ENCODE peak calls at places on chromosomes 16 and 17, in six cellular contexts. One of them, this sample, is unnamed.

GRCh38 chr16:79362312-79362970 is 238.1 kb downstream of the MAF start:
- DNase-seq in activated T-helper 1 cell treated with anti-CD3 and anti-CD28 coated beads, Interleukin-12 subunit alpha, Interleukin-12 subunit beta, Interleukin-2, Interleukin-4 antibody, amounts not matched to agents 30 ng/mL and 10 ng/mL and 1 ng/mL, durations not matched to agents 14 hours and 24 hours and 36 hours: no peak
- DNase-seq in activated naive CD8-positive, alpha-beta T cell treated with anti-CD3 and anti-CD28 coated beads for 36 hours: no peak
- DNase-seq in choroid plexus epithelial cell: no peak
- DNase-seq in omental fat pad: no peak
- DNase-seq in iPS-NIHi11: no peak
- DNase-seq in this sample: no peak

GRCh38 chr17:42459256-42459982 is 741 bp downstream of the ATP6V0A1 start:
- DNase-seq in iPS-NIHi11: peak; percentile 52
- DNase-seq in activated T-helper 1 cell treated with anti-CD3 and anti-CD28 coated beads, Interleukin-12 subunit alpha, Interleukin-12 subunit beta, Interleukin-2, Interleukin-4 antibody, amounts not matched to agents 30 ng/mL and 10 ng/mL and 1 ng/mL, durations not matched to agents 14 hours and 24 hours and 36 hours: peak; percentile 5
- DNase-seq in omental fat pad: peak; percentile 71
- DNase-seq in activated naive CD8-positive, alpha-beta T cell treated with anti-CD3 and anti-CD28 coated beads for 36 hours: peak; percentile 15
- DNase-seq in choroid plexus epithelial cell: peak; percentile 63
- DNase-seq in this sample: peak; percentile 93

GRCh38 chr17:29136998-29137730 is 43.0 kb downstream of the MYO18A start:
- DNase-seq in activated T-helper 1 cell treated with anti-CD3 and anti-CD28 coated beads, Interleukin-12 subunit alpha, Interleukin-12 subunit beta, Interleukin-2, Interleukin-4 antibody, amounts not matched to agents 30 ng/mL and 10 ng/mL and 1 ng/mL, durations not matched to agents 14 hours and 24 hours and 36 hours: no peak
- DNase-seq in activated naive CD8-positive, alpha-beta T cell treated with anti-CD3 and anti-CD28 coated beads for 36 hours: no peak
- DNase-seq in choroid plexus epithelial cell: no peak
- DNase-seq in omental fat pad: no peak
- DNase-seq in iPS-NIHi11: no peak
- DNase-seq in this sample: no peak

GRCh38 chr17:50371526-50371925 is 1.5 kb downstream of the MRPL27 start:
- DNase-seq in choroid plexus epithelial cell: no peak
- DNase-seq in omental fat pad: no peak
- DNase-seq in activated naive CD8-positive, alpha-beta T cell treated with anti-CD3 and anti-CD28 coated beads for 36 hours: no peak
- DNase-seq in iPS-NIHi11: no peak
- DNase-seq in activated T-helper 1 cell treated with anti-CD3 and anti-CD28 coated beads, Interleukin-12 subunit alpha, Interleukin-12 subunit beta, Interleukin-2, Interleukin-4 antibody, amounts not matched to agents 30 ng/mL and 10 ng/mL and 1 ng/mL, durations not matched to agents 14 hours and 24 hours and 36 hours: no peak
- DNase-seq in this sample: no peak

GRCh38 chr17:18059283-18059682 is 20.1 kb downstream of the GID4 start:
- DNase-seq in activated T-helper 1 cell treated with anti-CD3 and anti-CD28 coated beads, Interleukin-12 subunit alpha, Interleukin-12 subunit beta, Interleukin-2, Interleukin-4 antibody, amounts not matched to agents 30 ng/mL and 10 ng/mL and 1 ng/mL, durations not matched to agents 14 hours and 24 hours and 36 hours: no peak
- DNase-seq in activated naive CD8-positive, alpha-beta T cell treated with anti-CD3 and anti-CD28 coated beads for 36 hours: no peak
- DNase-seq in iPS-NIHi11: no peak
- DNase-seq in choroid plexus epithelial cell: no peak
- DNase-seq in omental fat pad: no peak
- DNase-seq in this sample: no peak

GRCh38 chr17:79991924-79992656 is 43.6 kb downstream of the TBC1D16 start:
- DNase-seq in omental fat pad: no peak
- DNase-seq in activated T-helper 1 cell treated with anti-CD3 and anti-CD28 coated beads, Interleukin-12 subunit alpha, Interleukin-12 subunit beta, Interleukin-2, Interleukin-4 antibody, amounts not matched to agents 30 ng/mL and 10 ng/mL and 1 ng/mL, durations not matched to agents 14 hours and 24 hours and 36 hours: no peak
- DNase-seq in choroid plexus epithelial cell: peak; percentile 25
- DNase-seq in iPS-NIHi11: no peak
- DNase-seq in activated naive CD8-positive, alpha-beta T cell treated with anti-CD3 and anti-CD28 coated beads for 36 hours: peak; percentile 27
- DNase-seq in this sample: no peak

GRCh38 chr17:41417576-41418015 is 6.8 kb downstream of the KRT37 start:
- DNase-seq in activated naive CD8-positive, alpha-beta T cell treated with anti-CD3 and anti-CD28 coated beads for 36 hours: no peak
- DNase-seq in omental fat pad: no peak
- DNase-seq in choroid plexus epithelial cell: no peak
- DNase-seq in iPS-NIHi11: peak; percentile 80
- DNase-seq in activated T-helper 1 cell treated with anti-CD3 and anti-CD28 coated beads, Interleukin-12 subunit alpha, Interleukin-12 subunit beta, Interleukin-2, Interleukin-4 antibody, amounts not matched to agents 30 ng/mL and 10 ng/mL and 1 ng/mL, durations not matched to agents 14 hours and 24 hours and 36 hours: no peak
- DNase-seq in this sample: no peak

GRCh38 chr17:45320349-45320930 is 3.6 kb upstream of the MAP3K14 start:
- DNase-seq in iPS-NIHi11: no peak
- DNase-seq in choroid plexus epithelial cell: peak; percentile 65
- DNase-seq in omental fat pad: no peak
- DNase-seq in activated naive CD8-positive, alpha-beta T cell treated with anti-CD3 and anti-CD28 coated beads for 36 hours: no peak
- DNase-seq in activated T-helper 1 cell treated with anti-CD3 and anti-CD28 coated beads, Interleukin-12 subunit alpha, Interleukin-12 subunit beta, Interleukin-2, Interleukin-4 antibody, amounts not matched to agents 30 ng/mL and 10 ng/mL and 1 ng/mL, durations not matched to agents 14 hours and 24 hours and 36 hours: no peak
- DNase-seq in this sample: no peak

GRCh38 chr17:40726919-40727318 is 23.4 kb upstream of the KRT24 start:
- DNase-seq in activated T-helper 1 cell treated with anti-CD3 and anti-CD28 coated beads, Interleukin-12 subunit alpha, Interleukin-12 subunit beta, Interleukin-2, Interleukin-4 antibody, amounts not matched to agents 30 ng/mL and 10 ng/mL and 1 ng/mL, durations not matched to agents 14 hours and 24 hours and 36 hours: no peak
- DNase-seq in iPS-NIHi11: no peak
- DNase-seq in choroid plexus epithelial cell: peak; percentile 24
- DNase-seq in omental fat pad: no peak
- DNase-seq in activated naive CD8-positive, alpha-beta T cell treated with anti-CD3 and anti-CD28 coated beads for 36 hours: no peak
- DNase-seq in this sample: no peak

GRCh38 chr17:69761767-69762321 is 313.2 kb upstream of the KCNJ16 start:
- DNase-seq in activated naive CD8-positive, alpha-beta T cell treated with anti-CD3 and anti-CD28 coated beads for 36 hours: no peak
- DNase-seq in activated T-helper 1 cell treated with anti-CD3 and anti-CD28 coated beads, Interleukin-12 subunit alpha, Interleukin-12 subunit beta, Interleukin-2, Interleukin-4 antibody, amounts not matched to agents 30 ng/mL and 10 ng/mL and 1 ng/mL, durations not matched to agents 14 hours and 24 hours and 36 hours: no peak
- DNase-seq in iPS-NIHi11: peak; percentile 7
- DNase-seq in omental fat pad: no peak
- DNase-seq in choroid plexus epithelial cell: peak; percentile 89
- DNase-seq in this sample: no peak

GRCh38 chr17:20203761-20204263 is 194.7 kb downstream of the SPECC1 start:
- DNase-seq in activated T-helper 1 cell treated with anti-CD3 and anti-CD28 coated beads, Interleukin-12 subunit alpha, Interleukin-12 subunit beta, Interleukin-2, Interleukin-4 antibody, amounts not matched to agents 30 ng/mL and 10 ng/mL and 1 ng/mL, durations not matched to agents 14 hours and 24 hours and 36 hours: no peak
- DNase-seq in omental fat pad: no peak
- DNase-seq in choroid plexus epithelial cell: no peak
- DNase-seq in activated naive CD8-positive, alpha-beta T cell treated with anti-CD3 and anti-CD28 coated beads for 36 hours: no peak
- DNase-seq in iPS-NIHi11: no peak
- DNase-seq in this sample: no peak

GRCh38 chr16:54930034-54930938 is at the start of gene IRX5:
- DNase-seq in activated naive CD8-positive, alpha-beta T cell treated with anti-CD3 and anti-CD28 coated beads for 36 hours: peak; percentile 38
- DNase-seq in omental fat pad: no peak
- DNase-seq in iPS-NIHi11: peak; percentile 76
- DNase-seq in activated T-helper 1 cell treated with anti-CD3 and anti-CD28 coated beads, Interleukin-12 subunit alpha, Interleukin-12 subunit beta, Interleukin-2, Interleukin-4 antibody, amounts not matched to agents 30 ng/mL and 10 ng/mL and 1 ng/mL, durations not matched to agents 14 hours and 24 hours and 36 hours: no peak
- DNase-seq in choroid plexus epithelial cell: peak; percentile 96
- DNase-seq in this sample: peak; percentile 92

GRCh38 chr17:2737693-2738092 is 11.8 kb downstream of the CCDC92B start:
- DNase-seq in omental fat pad: no peak
- DNase-seq in activated T-helper 1 cell treated with anti-CD3 and anti-CD28 coated beads, Interleukin-12 subunit alpha, Interleukin-12 subunit beta, Interleukin-2, Interleukin-4 antibody, amounts not matched to agents 30 ng/mL and 10 ng/mL and 1 ng/mL, durations not matched to agents 14 hours and 24 hours and 36 hours: no peak
- DNase-seq in choroid plexus epithelial cell: no peak
- DNase-seq in activated naive CD8-positive, alpha-beta T cell treated with anti-CD3 and anti-CD28 coated beads for 36 hours: no peak
- DNase-seq in iPS-NIHi11: no peak
- DNase-seq in this sample: no peak

GRCh38 chr16:69691980-69692911 is 34.1 kb downstream of the NQO1 start:
- DNase-seq in choroid plexus epithelial cell: peak; percentile 69
- DNase-seq in activated T-helper 1 cell treated with anti-CD3 and anti-CD28 coated beads, Interleukin-12 subunit alpha, Interleukin-12 subunit beta, Interleukin-2, Interleukin-4 antibody, amounts not matched to agents 30 ng/mL and 10 ng/mL and 1 ng/mL, durations not matched to agents 14 hours and 24 hours and 36 hours: no peak
- DNase-seq in activated naive CD8-positive, alpha-beta T cell treated with anti-CD3 and anti-CD28 coated beads for 36 hours: peak; percentile 5
- DNase-seq in omental fat pad: no peak
- DNase-seq in iPS-NIHi11: no peak
- DNase-seq in this sample: no peak

GRCh38 chr17:10156579-10157488 is 41.6 kb downstream of the GAS7 start:
- DNase-seq in activated naive CD8-positive, alpha-beta T cell treated with anti-CD3 and anti-CD28 coated beads for 36 hours: no peak
- DNase-seq in activated T-helper 1 cell treated with anti-CD3 and anti-CD28 coated beads, Interleukin-12 subunit alpha, Interleukin-12 subunit beta, Interleukin-2, Interleukin-4 antibody, amounts not matched to agents 30 ng/mL and 10 ng/mL and 1 ng/mL, durations not matched to agents 14 hours and 24 hours and 36 hours: no peak
- DNase-seq in choroid plexus epithelial cell: no peak
- DNase-seq in iPS-NIHi11: no peak
- DNase-seq in omental fat pad: no peak
- DNase-seq in this sample: peak; percentile 92

GRCh38 chr16:85327731-85328664 is 215.7 kb upstream of the CIBAR2 start:
- DNase-seq in choroid plexus epithelial cell: peak; percentile 78
- DNase-seq in activated T-helper 1 cell treated with anti-CD3 and anti-CD28 coated beads, Interleukin-12 subunit alpha, Interleukin-12 subunit beta, Interleukin-2, Interleukin-4 antibody, amounts not matched to agents 30 ng/mL and 10 ng/mL and 1 ng/mL, durations not matched to agents 14 hours and 24 hours and 36 hours: no peak
- DNase-seq in iPS-NIHi11: peak; percentile 80
- DNase-seq in activated naive CD8-positive, alpha-beta T cell treated with anti-CD3 and anti-CD28 coated beads for 36 hours: no peak
- DNase-seq in omental fat pad: no peak
- DNase-seq in this sample: no peak

GRCh38 chr17:48908853-48909394 is 717 bp downstream of the UBE2Z start:
- DNase-seq in activated T-helper 1 cell treated with anti-CD3 and anti-CD28 coated beads, Interleukin-12 subunit alpha, Interleukin-12 subunit beta, Interleukin-2, Interleukin-4 antibody, amounts not matched to agents 30 ng/mL and 10 ng/mL and 1 ng/mL, durations not matched to agents 14 hours and 24 hours and 36 hours: peak; percentile 79
- DNase-seq in activated naive CD8-positive, alpha-beta T cell treated with anti-CD3 and anti-CD28 coated beads for 36 hours: peak; percentile 91
- DNase-seq in omental fat pad: peak; percentile 60
- DNase-seq in iPS-NIHi11: peak; percentile 94
- DNase-seq in choroid plexus epithelial cell: peak; percentile 91
- DNase-seq in this sample: peak; percentile 92

GRCh38 chr16:56274369-56274768 is 83.1 kb downstream of the GNAO1 start:
- DNase-seq in omental fat pad: no peak
- DNase-seq in choroid plexus epithelial cell: no peak
- DNase-seq in iPS-NIHi11: no peak
- DNase-seq in activated naive CD8-positive, alpha-beta T cell treated with anti-CD3 and anti-CD28 coated beads for 36 hours: no peak
- DNase-seq in activated T-helper 1 cell treated with anti-CD3 and anti-CD28 coated beads, Interleukin-12 subunit alpha, Interleukin-12 subunit beta, Interleukin-2, Interleukin-4 antibody, amounts not matched to agents 30 ng/mL and 10 ng/mL and 1 ng/mL, durations not matched to agents 14 hours and 24 hours and 36 hours: no peak
- DNase-seq in this sample: no peak

GRCh38 chr16:87706278-87707000 is 59.3 kb downstream of the KLHDC4 start:
- DNase-seq in omental fat pad: no peak
- DNase-seq in iPS-NIHi11: no peak
- DNase-seq in activated naive CD8-positive, alpha-beta T cell treated with anti-CD3 and anti-CD28 coated beads for 36 hours: no peak
- DNase-seq in choroid plexus epithelial cell: no peak
- DNase-seq in activated T-helper 1 cell treated with anti-CD3 and anti-CD28 coated beads, Interleukin-12 subunit alpha, Interleukin-12 subunit beta, Interleukin-2, Interleukin-4 antibody, amounts not matched to agents 30 ng/mL and 10 ng/mL and 1 ng/mL, durations not matched to agents 14 hours and 24 hours and 36 hours: no peak
- DNase-seq in this sample: no peak

GRCh38 chr17:45172541-45173286 is 11.0 kb downstream of the HEXIM2 start:
- DNase-seq in activated T-helper 1 cell treated with anti-CD3 and anti-CD28 coated beads, Interleukin-12 subunit alpha, Interleukin-12 subunit beta, Interleukin-2, Interleukin-4 antibody, amounts not matched to agents 30 ng/mL and 10 ng/mL and 1 ng/mL, durations not matched to agents 14 hours and 24 hours and 36 hours: peak; percentile 28
- DNase-seq in iPS-NIHi11: peak; percentile 72
- DNase-seq in choroid plexus epithelial cell: peak; percentile 35
- DNase-seq in activated naive CD8-positive, alpha-beta T cell treated with anti-CD3 and anti-CD28 coated beads for 36 hours: peak; percentile 64
- DNase-seq in omental fat pad: no peak
- DNase-seq in this sample: no peak

GRCh38 chr17:74883241-74883750 is 10.1 kb downstream of the FADS6 start:
- DNase-seq in iPS-NIHi11: no peak
- DNase-seq in omental fat pad: no peak
- DNase-seq in activated naive CD8-positive, alpha-beta T cell treated with anti-CD3 and anti-CD28 coated beads for 36 hours: no peak
- DNase-seq in activated T-helper 1 cell treated with anti-CD3 and anti-CD28 coated beads, Interleukin-12 subunit alpha, Interleukin-12 subunit beta, Interleukin-2, Interleukin-4 antibody, amounts not matched to agents 30 ng/mL and 10 ng/mL and 1 ng/mL, durations not matched to agents 14 hours and 24 hours and 36 hours: no peak
- DNase-seq in choroid plexus epithelial cell: peak; percentile 26
- DNase-seq in this sample: no peak

GRCh38 chr17:50908860-50909764 is 43.0 kb upstream of the TOB1 start:
- DNase-seq in iPS-NIHi11: no peak
- DNase-seq in activated T-helper 1 cell treated with anti-CD3 and anti-CD28 coated beads, Interleukin-12 subunit alpha, Interleukin-12 subunit beta, Interleukin-2, Interleukin-4 antibody, amounts not matched to agents 30 ng/mL and 10 ng/mL and 1 ng/mL, durations not matched to agents 14 hours and 24 hours and 36 hours: no peak
- DNase-seq in choroid plexus epithelial cell: peak; percentile 88
- DNase-seq in omental fat pad: no peak
- DNase-seq in activated naive CD8-positive, alpha-beta T cell treated with anti-CD3 and anti-CD28 coated beads for 36 hours: peak; percentile 57
- DNase-seq in this sample: no peak

GRCh38 chr17:21688293-21688949 is 3.9 kb upstream of the KCNJ18 start:
- DNase-seq in activated T-helper 1 cell treated with anti-CD3 and anti-CD28 coated beads, Interleukin-12 subunit alpha, Interleukin-12 subunit beta, Interleukin-2, Interleukin-4 antibody, amounts not matched to agents 30 ng/mL and 10 ng/mL and 1 ng/mL, durations not matched to agents 14 hours and 24 hours and 36 hours: no peak
- DNase-seq in choroid plexus epithelial cell: no peak
- DNase-seq in omental fat pad: no peak
- DNase-seq in iPS-NIHi11: no peak
- DNase-seq in activated naive CD8-positive, alpha-beta T cell treated with anti-CD3 and anti-CD28 coated beads for 36 hours: no peak
- DNase-seq in this sample: no peak

This sample was measured in esophagus muscularis mucosa.